ENCODE peak calls at places on chromosomes 6 and 20, in four cellular contexts. D, Q, F and R are unnamed samples.

GRCh38 chr20:910132-910839 is 5.8 kb downstream of the ANGPT4 start:
- DNase-seq in D (no peak), Q (no peak), F (no peak), R (no peak)

GRCh38 chr6:163992701-163993100 is 578.2 kb downstream of the QKI start:
- DNase-seq in D (no peak), Q (no peak), F (no peak), R (no peak)

GRCh38 chr20:48231253-48231652 is 446.0 kb upstream of the SULF2 start:
- DNase-seq in D (no peak), Q (no peak), F (no peak), R (no peak)

GRCh38 chr6:113596907-113597583 is 260.1 kb upstream of the MARCKS start:
- DNase-seq in D (peak), Q (no peak), F (peak), R (no peak)

GRCh38 chr6:1244941-1245340 is 67.0 kb upstream of the FOXQ1 start:
- DNase-seq in D (no peak), Q (no peak), F (no peak), R (no peak)

GRCh38 chr20:1718604-1719384 is 61.2 kb upstream of the SIRPG start:
- DNase-seq in D (peak), Q (no peak), F (no peak), R (peak)

GRCh38 chr6:30483677-30484279 is 5.5 kb upstream of the HLA-E start:
- DNase-seq in D (peak), Q (no peak), F (no peak), R (peak)

GRCh38 chr6:15569035-15569995 is 93.5 kb downstream of the DTNBP1 start:
- DNase-seq in D (no peak), Q (peak), F (no peak), R (no peak)

GRCh38 chr6:3885262-3886036 is 36.3 kb downstream of the FAM50B start:
- DNase-seq in D (no peak), Q (no peak), F (no peak), R (peak)

GRCh38 chr6:139520321-139520768 is 145.9 kb upstream of the CITED2 start:
- DNase-seq in D (no peak), Q (no peak), F (no peak), R (peak)

GRCh38 chr6:16679050-16679449 is 82.2 kb downstream of the ATXN1 start:
- DNase-seq in D (no peak), Q (no peak), F (no peak), R (no peak)

GRCh38 chr6:169286961-169287360 is 33.3 kb upstream of the THBS2 start:
- DNase-seq in D (no peak), Q (no peak), F (no peak), R (no peak)

GRCh38 chr20:24253321-24253720 is 216.1 kb upstream of the SYNDIG1 start:
- DNase-seq in D (no peak), Q (no peak), F (no peak), R (no peak)

GRCh38 chr6:3026811-3027626 is 27.3 kb downstream of the NQO2 start:
- DNase-seq in D (no peak), Q (no peak), F (no peak), R (no peak)

GRCh38 chr20:59469266-59470252 is 134.8 kb upstream of the PHACTR3 start:
- DNase-seq in D (no peak), Q (no peak), F (no peak), R (no peak)
- TF ChIP-seq CTCF in D (no peak), Q (no peak), F (no peak), R (no peak)

GRCh38 chr6:38933426-38933825 is 115.2 kb upstream of the GLP1R start:
- DNase-seq in D (no peak), Q (no peak), F (no peak), R (peak)
- TF ChIP-seq CTCF in D (no peak), Q (no peak), F (peak), R (peak)

DNA sequence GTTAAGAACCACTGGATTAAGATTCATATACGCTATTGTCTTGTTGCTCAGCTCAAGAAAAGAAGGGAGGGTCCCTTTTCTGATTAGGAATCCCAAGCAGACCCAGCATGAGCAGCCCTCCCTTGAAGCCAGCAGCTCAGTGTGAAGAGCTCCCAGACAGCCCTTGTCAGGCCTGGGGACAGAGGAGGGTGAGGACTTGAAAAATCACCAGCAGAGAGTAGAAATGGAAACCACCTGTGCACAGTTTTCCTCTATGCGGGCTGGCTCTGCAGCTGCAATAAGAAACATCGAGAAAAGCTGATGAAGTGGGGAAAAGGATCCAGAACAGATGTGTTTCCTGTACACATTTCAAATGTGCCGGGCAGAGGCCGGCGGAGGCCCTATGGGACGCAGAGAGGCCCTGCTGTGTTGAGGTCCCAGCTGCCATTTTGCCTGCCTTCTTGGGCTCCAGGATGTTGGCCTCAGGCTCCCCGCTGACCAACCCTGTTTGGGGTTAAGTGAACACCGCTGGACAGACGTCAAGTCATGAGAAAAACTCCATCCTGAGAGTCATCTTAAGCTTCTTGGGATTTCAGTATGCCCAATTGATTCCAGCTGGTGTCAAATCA is 150.6 kb upstream of the PHACTR3 start:
- DNase-seq in D (no peak), Q (no peak), F (no peak), R (no peak)
- TF ChIP-seq CTCF in D (no peak), Q (no peak), F (no peak), R (no peak)

DNA sequence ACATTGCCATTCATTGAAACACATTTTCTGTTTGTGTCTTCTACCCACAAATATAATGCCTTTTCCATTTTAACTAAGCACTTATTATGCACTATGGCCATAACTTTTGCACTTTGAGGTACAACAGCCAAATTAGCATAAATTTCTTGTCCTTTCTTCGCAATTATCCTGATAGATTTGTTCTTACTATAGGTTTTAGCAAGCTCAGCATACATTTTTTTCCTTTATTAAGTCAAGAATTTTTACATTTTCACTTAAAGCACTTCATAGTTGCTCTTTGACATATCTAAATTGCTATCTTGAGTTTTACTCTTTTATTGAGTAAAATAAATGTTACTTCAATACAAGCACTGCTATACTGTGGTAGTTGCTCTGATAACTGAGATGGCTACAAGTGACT is 5.8 kb downstream of the DEFB114 start:
- DNase-seq in D (no peak), Q (no peak), F (no peak), R (no peak)
- TF ChIP-seq CTCF in D (no peak), Q (no peak), F (no peak), R (no peak)

DNA sequence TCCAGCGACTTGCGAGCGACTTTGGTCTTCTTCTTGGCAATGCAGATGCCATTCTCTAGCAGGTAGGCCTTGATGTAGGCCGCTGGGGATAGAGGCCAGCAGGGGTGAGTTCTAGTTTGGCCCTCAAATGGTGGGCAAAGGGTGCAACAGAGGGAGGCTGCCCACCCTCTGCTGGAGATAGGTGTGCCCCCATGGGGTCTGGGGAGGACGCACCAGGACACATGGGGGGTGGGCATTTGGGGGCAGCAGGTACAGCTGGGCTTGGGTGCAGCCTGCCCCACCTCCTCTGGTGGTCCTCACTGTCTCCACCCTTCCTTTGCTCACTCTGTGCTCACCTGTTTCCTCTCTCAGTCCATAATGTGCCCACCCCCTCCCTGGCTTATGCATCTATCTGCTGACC is 11.3 kb downstream of the KCNK15 start:
- DNase-seq in D (no peak), Q (no peak), F (no peak), R (no peak)
- TF ChIP-seq CTCF in D (no peak), Q (no peak), F (no peak), R (no peak)

GRCh38 chr6:99841297-99841696 is 152.7 kb downstream of the MCHR2 start:
- DNase-seq in D (no peak), Q (no peak), F (no peak), R (no peak)

GRCh38 chr6:99833034-99833433 is 161.0 kb downstream of the MCHR2 start:
- DNase-seq in D (no peak), Q (no peak), F (no peak), R (no peak)

GRCh38 chr6:99836471-99836870 is 157.6 kb downstream of the MCHR2 start:
- DNase-seq in D (no peak), Q (no peak), F (no peak), R (peak)

DNA sequence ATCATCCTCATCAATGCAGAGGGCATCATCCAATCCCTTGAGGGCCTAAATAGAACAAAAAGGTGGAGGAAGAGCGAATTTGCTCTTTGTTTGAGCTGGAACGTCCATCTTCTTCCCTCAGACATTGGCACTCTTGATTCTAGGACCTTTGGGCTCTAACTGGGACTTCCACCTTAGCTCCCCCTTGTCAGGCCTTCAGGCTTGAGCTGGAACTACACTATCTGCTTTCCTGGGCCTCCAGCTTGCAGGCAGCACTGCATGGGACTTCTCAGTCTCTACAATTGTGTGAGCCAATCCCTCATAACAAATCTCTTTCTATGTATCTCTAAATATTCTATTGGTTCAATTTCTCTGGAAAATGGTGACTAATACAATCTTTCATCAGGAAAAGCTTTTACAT is 155.4 kb downstream of the MCHR2 start:
- DNase-seq in D (no peak), Q (no peak), F (no peak), R (no peak)
- TF ChIP-seq CTCF in D (no peak), Q (no peak), F (no peak), R (no peak)